ENCODE peak calls at places on chromosomes 3 and 15, in ten cellular contexts. O is EH; F is uterus; N is brain pericyte; H is LoVo; M is foreskin keratinocyte; C is naive thymus-derived CD4-positive, alpha-beta T cell; S is H54; I is activated T-helper 1 cell treated with anti-CD3 and anti-CD28 coated beads, Interleukin-2, amount 50 U/mL, for 16 hours; U is RPMI7951. A is an unnamed sample.

GRCh38 chr3:183178512-183178832 is 15.9 kb upstream of the LAMP3 start:
- DNase-seq in O (no peak), F (no peak), N (no peak), H (no peak), M (no peak), C (no peak), S (no peak), I (no peak), U (no peak), A (no peak)

GRCh38 chr3:195446359-195446758 is 3.5 kb upstream of the ACAP2 start:
- DNase-seq in O (no peak), F (no peak), N (no peak), H (no peak), M (no peak), C (no peak), S (no peak), I (no peak), U (no peak), A (no peak)

GRCh38 chr3:103341078-103341477 is 906.3 kb downstream of the ZPLD1 start:
- DNase-seq in O (no peak), F (no peak), N (no peak), H (no peak), M (no peak), C (no peak), S (no peak), I (no peak), U (no peak), A (no peak)

GRCh38 chr15:97728791-97729190 is 231.7 kb upstream of the ARRDC4 start:
- DNase-seq in O (no peak), F (no peak), N (no peak), H (no peak), M (no peak), C (no peak), S (no peak), I (no peak), U (no peak), A (peak)

GRCh38 chr3:187319699-187320302 is 28.3 kb upstream of the MASP1 start:
- DNase-seq in O (peak), F (peak), N (peak), H (peak), M (peak), C (peak), S (peak), I (no peak), U (peak), A (peak)

GRCh38 chr15:29870495-29871151 is 48.4 kb upstream of the TJP1 start:
- DNase-seq in O (no peak), F (peak), N (no peak), H (no peak), M (no peak), C (no peak), S (no peak), I (no peak), U (no peak), A (no peak)

GRCh38 chr3:17009831-17010230 is 125.1 kb downstream of the PLCL2 start:
- DNase-seq in O (no peak), F (no peak), N (no peak), H (no peak), M (no peak), C (no peak), S (no peak), I (no peak), U (peak), A (no peak)

GRCh38 chr15:66039117-66039860 is 170.0 kb downstream of the RAB11A start:
- DNase-seq in O (peak), F (no peak), N (no peak), H (no peak), M (peak), C (no peak), S (no peak), I (no peak), U (no peak), A (no peak)

GRCh38 chr3:98726084-98726483 is 37.1 kb upstream of the ST3GAL6 start:
- DNase-seq in O (no peak), F (no peak), N (no peak), H (no peak), M (peak), C (no peak), S (peak), I (no peak), U (peak), A (no peak)

GRCh38 chr15:51672100-51672731 is 9.1 kb upstream of the SCG3 start:
- DNase-seq in O (no peak), F (no peak), N (no peak), H (no peak), M (no peak), C (no peak), S (no peak), I (no peak), U (no peak), A (no peak)

GRCh38 chr15:58066042-58066867 is 744 bp upstream of the ALDH1A2 start:
- DNase-seq in O (peak), F (peak), N (no peak), H (peak), M (peak), C (peak), S (peak), I (peak), U (peak), A (peak)

GRCh38 chr3:30141927-30142326 is 464.5 kb upstream of the TGFBR2 start:
- DNase-seq in O (peak), F (no peak), N (no peak), H (no peak), M (no peak), C (no peak), S (no peak), I (no peak), U (peak), A (no peak)

GRCh38 chr3:106805625-106806024 is 571.6 kb upstream of the CCDC54 start:
- DNase-seq in O (no peak), F (no peak), N (no peak), H (no peak), M (no peak), C (no peak), S (no peak), I (no peak), U (no peak), A (no peak)

GRCh38 chr3:62500556-62501294 is 127.4 kb upstream of the FEZF2 start:
- DNase-seq in O (no peak), F (no peak), N (no peak), H (no peak), M (peak), C (no peak), S (no peak), I (no peak), U (no peak), A (no peak)

GRCh38 chr15:50687302-50687902 is 805 bp upstream of the TRPM7 start:
- DNase-seq in O (no peak), F (no peak), N (no peak), H (no peak), M (no peak), C (no peak), S (no peak), I (no peak), U (no peak), A (no peak)

GRCh38 chr3:111143-112069 is 85.2 kb upstream of the CHL1 start:
- DNase-seq in O (no peak), F (no peak), N (no peak), H (peak), M (peak), C (no peak), S (no peak), I (no peak), U (no peak), A (no peak)

GRCh38 chr15:64070965-64071851 is 22.4 kb downstream of the CIAO2A start:
- DNase-seq in O (peak), F (peak), N (no peak), H (no peak), M (peak), C (no peak), S (peak), I (no peak), U (peak), A (no peak)

GRCh38 chr3:50926868-50927267 is 252.1 kb downstream of the DOCK3 start:
- DNase-seq in O (no peak), F (no peak), N (no peak), H (no peak), M (no peak), C (peak), S (no peak), I (no peak), U (no peak), A (no peak)

GRCh38 chr3:48562367-48563095 is 1.1 kb downstream of the UCN2 start:
- DNase-seq in O (no peak), F (no peak), N (no peak), H (no peak), M (no peak), C (no peak), S (no peak), I (no peak), U (no peak), A (no peak)

GRCh38 chr3:162541923-162542322 is 1045.3 kb downstream of the OTOL1 start:
- DNase-seq in O (no peak), F (no peak), N (no peak), H (no peak), M (no peak), C (no peak), S (no peak), I (no peak), U (no peak), A (no peak)

GRCh38 chr3:168342946-168343856 is 247.5 kb upstream of the GOLIM4 start:
- DNase-seq in O (no peak), F (no peak), N (no peak), H (no peak), M (no peak), C (no peak), S (no peak), I (no peak), U (no peak), A (no peak)

A was measured in ecto neural progenitor cell.